ENCODE peak calls at places on chromosome 22, in six cellular contexts. I, X, B, E, L and A are unnamed samples.

GRCh38 chr22:40654522-40655167 is 18.1 kb upstream of the MRTFA start:
- DNase-seq in X (peak), B (no peak), E (peak), I (no peak), L (peak), A (no peak)

GRCh38 chr22:22374579-22374978 is 130.0 kb downstream of the VPREB1 start:
- DNase-seq in E (no peak), I (no peak), B (no peak), L (no peak), X (no peak), A (no peak)

GRCh38 chr22:38843716-38844660 is at the start of gene NPTXR:
- DNase-seq in E (peak), I (peak), L (peak), X (peak), B (no peak), A (no peak)

GRCh38 chr22:49147617-49148175 is 680.0 kb downstream of the BRD1 start:
- DNase-seq in B (no peak), L (no peak), E (no peak), X (no peak), I (no peak), A (no peak)

GRCh38 chr22:17198188-17199130 is 20.8 kb downstream of the ADA2 start:
- DNase-seq in I (peak), E (peak), B (no peak), L (peak), X (peak), A (no peak)

GRCh38 chr22:25083414-25084166 is 116.1 kb upstream of the CRYBB3 start:
- DNase-seq in E (peak), B (no peak), I (peak), X (no peak), L (no peak), A (no peak)

GRCh38 chr22:19554834-19555404 is 30.7 kb upstream of the CLDN5 start:
- DNase-seq in B (peak), L (no peak), E (no peak), X (peak), I (no peak), A (no peak)

GRCh38 chr22:50262460-50262911 is 1.0 kb upstream of the MAPK12 start:
- DNase-seq in B (no peak), X (peak), I (peak), L (no peak), E (no peak), A (no peak)

GRCh38 chr22:50236731-50237409 is 8.0 kb downstream of the TUBGCP6 start:
- DNase-seq in E (no peak), I (peak), X (peak), B (no peak), L (no peak), A (no peak)

GRCh38 chr22:39012525-39013516 is 1.2 kb upstream of the APOBEC3C start:
- DNase-seq in L (no peak), E (peak), X (no peak), B (no peak), I (no peak), A (no peak)

GRCh38 chr22:18024276-18024939 is at the start of gene MICAL3:
- DNase-seq in X (peak), E (peak), L (peak), B (peak), I (peak), A (no peak)

GRCh38 chr22:17318817-17319216 is 50.4 kb upstream of the CECR2 start:
- DNase-seq in X (no peak), E (no peak), I (no peak), L (no peak), B (no peak), A (no peak)

GRCh38 chr22:39169797-39170466 is 17.5 kb upstream of the CBX7 start:
- DNase-seq in L (no peak), I (no peak), B (no peak), E (no peak), X (no peak), A (no peak)

GRCh38 chr22:22863001-22863400 is 24.6 kb upstream of the IGLL5 start:
- DNase-seq in X (no peak), L (no peak), I (no peak), E (no peak), B (no peak), A (no peak)

GRCh38 chr22:49968831-49969661 is 8.5 kb downstream of the PIM3 start:
- DNase-seq in E (no peak), I (peak), L (peak), X (peak), B (no peak), A (no peak)

GRCh38 chr22:27331526-27332281 is 469.9 kb downstream of the MN1 start:
- DNase-seq in I (peak), B (no peak), X (peak), E (peak), L (no peak), A (no peak)

GRCh38 chr22:42473484-42474193 is 41.4 kb upstream of the NFAM1 start:
- DNase-seq in X (peak), L (peak), I (no peak), E (peak), B (peak), A (peak)

GRCh38 chr22:20968281-20968977 is 1.4 kb downstream of the AIFM3 start:
- DNase-seq in B (no peak), L (no peak), I (peak), X (no peak), E (no peak), A (no peak)

GRCh38 chr22:36017661-36018091 is 10.9 kb downstream of the RBFOX2 start:
- DNase-seq in E (no peak), I (no peak), B (no peak), X (no peak), L (no peak), A (no peak)

GRCh38 chr22:26502688-26503561 is 9.3 kb downstream of the TFIP11 start:
- DNase-seq in E (peak), X (peak), L (peak), I (no peak), B (no peak), A (no peak)

GRCh38 chr22:49829044-49829719 is 1.5 kb upstream of the BRD1 start:
- DNase-seq in I (peak), L (no peak), E (no peak), X (no peak), B (no peak), A (no peak)

GRCh38 chr22:17924735-17925727 is 99.3 kb downstream of the MICAL3 start:
- DNase-seq in E (no peak), X (no peak), L (no peak), B (no peak), I (no peak), A (no peak)

GRCh38 chr22:44748524-44748923 is 3.9 kb upstream of the ARHGAP8 start:
- DNase-seq in I (no peak), B (no peak), L (no peak), E (no peak), X (no peak), A (no peak)

GRCh38 chr22:44743247-44743646 is 9.1 kb upstream of the ARHGAP8 start:
- DNase-seq in E (no peak), L (no peak), X (no peak), I (no peak), B (no peak), A (no peak)

GRCh38 chr22:44746836-44747519 is 5.4 kb upstream of the ARHGAP8 start:
- DNase-seq in I (no peak), B (no peak), L (no peak), E (no peak), X (no peak), A (no peak)

GRCh38 chr22:44743804-44744211 is 8.6 kb upstream of the ARHGAP8 start:
- DNase-seq in I (no peak), L (no peak), B (no peak), X (no peak), E (no peak), A (no peak)

GRCh38 chr22:44746061-44746789 is 6.2 kb upstream of the ARHGAP8 start:
- DNase-seq in X (no peak), E (no peak), I (no peak), L (no peak), B (no peak), A (no peak)
- H3K27ac ChIP-seq in X (no peak), E (no peak), I (peak), L (no peak), B (no peak), A (no peak)

GRCh38 chr22:29605236-29605850 is 1.9 kb downstream of the NF2 start:
- DNase-seq in I (no peak), E (no peak), L (no peak), B (no peak), X (no peak), A (no peak)

GRCh38 chr22:29603358-29604191 is at the start of gene NF2:
- DNase-seq in B (peak), I (peak), L (peak), X (peak), E (peak), A (peak)

GRCh38 chr22:29596408-29596807 is 7.0 kb upstream of the NF2 start:
- DNase-seq in L (no peak), X (no peak), I (no peak), B (no peak), E (no peak), A (no peak)

GRCh38 chr22:29606320-29606719 is 2.9 kb downstream of the NF2 start:
- DNase-seq in X (no peak), B (no peak), I (no peak), L (no peak), E (no peak), A (no peak)

GRCh38 chr22:29600846-29601245 is 2.6 kb upstream of the NF2 start:
- DNase-seq in L (no peak), I (no peak), B (no peak), X (no peak), E (no peak), A (no peak)
- H3K27ac ChIP-seq in L (no peak), I (no peak), B (peak), X (no peak), E (no peak), A (no peak)

GRCh38 chr22:32760815-32761214 is 40.7 kb upstream of the TIMP3 start:
- DNase-seq in E (peak), B (no peak), L (no peak), X (no peak), I (no peak), A (no peak)
- H3K27ac ChIP-seq in E (peak), B (no peak), L (no peak), X (no peak), I (peak), A (no peak)

GRCh38 chr22:37804886-37805857 is 2.6 kb upstream of the GCAT start:
- DNase-seq in L (peak), E (peak), B (peak), I (peak), X (peak), A (peak)

GRCh38 chr22:37807410-37808293 is at the start of gene GCAT:
- DNase-seq in X (peak), I (peak), L (peak), E (peak), B (peak), A (peak)

GRCh38 chr22:37806409-37807338 is 1.1 kb upstream of the GCAT start:
- DNase-seq in E (peak), B (no peak), X (no peak), L (no peak), I (no peak), A (no peak)

GRCh38 chr22:37804502-37804885 is 3.2 kb upstream of the GCAT start:
- DNase-seq in E (no peak), B (no peak), X (no peak), L (no peak), I (peak), A (no peak)

DNA sequence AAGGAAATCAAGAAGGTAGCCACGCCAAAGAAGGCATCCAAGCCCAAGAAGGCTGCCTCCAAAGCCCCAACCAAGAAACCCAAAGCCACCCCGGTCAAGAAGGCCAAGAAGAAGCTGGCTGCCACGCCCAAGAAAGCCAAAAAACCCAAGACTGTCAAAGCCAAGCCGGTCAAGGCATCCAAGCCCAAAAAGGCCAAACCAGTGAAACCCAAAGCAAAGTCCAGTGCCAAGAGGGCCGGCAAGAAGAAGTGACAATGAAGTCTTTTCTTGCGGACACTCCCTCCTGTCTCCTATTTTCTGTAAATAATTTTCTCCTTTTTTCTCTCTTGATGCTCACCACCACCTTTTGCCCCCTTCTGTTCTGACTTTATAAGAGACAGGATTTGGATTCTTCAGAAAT is 1.9 kb upstream of the GCAT start:
- DNase-seq in L (no peak), X (no peak), E (no peak), B (no peak), I (no peak), A (no peak)
- H3K27ac ChIP-seq in L (no peak), X (no peak), E (peak), B (peak), I (peak), A (peak)